ENCODE peak calls at places on chromosome 20, in five cellular contexts. L is brain microvascular endothelial cell, P is astrocyte of the spinal cord, S is RWPE2, A is PC-9. W is an unnamed sample.

GRCh38 chr20:12079490-12079889 is 161.8 kb downstream of the BTBD3 start:
- DNase-seq in S (no peak), L (no peak), P (no peak), A (no peak), W (no peak)

GRCh38 chr20:2865630-2866029 is 7.7 kb upstream of the PTPRA start:
- DNase-seq in A (no peak), S (no peak), P (no peak), L (no peak), W (no peak)

GRCh38 chr20:14523090-14523489 is 185.7 kb upstream of the FLRT3 start:
- DNase-seq in A (no peak), S (no peak), P (no peak), L (no peak), W (no peak)

GRCh38 chr20:20992274-20992673 is 113.9 kb downstream of the LINC00237 start:
- DNase-seq in L (no peak), S (no peak), A (no peak), P (no peak), W (no peak)

GRCh38 chr20:47318027-47318595 is 38.4 kb downstream of the ZMYND8 start:
- DNase-seq in L (peak), A (peak), P (no peak), S (no peak), W (no peak)

GRCh38 chr20:52083627-52084232 is 107.8 kb downstream of the ZFP64 start:
- DNase-seq in A (peak), L (peak), S (peak), P (peak), W (peak)

GRCh38 chr20:41360831-41361756 is 5.5 kb downstream of the EMILIN3 start:
- DNase-seq in S (peak), A (no peak), L (no peak), P (no peak), W (no peak)

GRCh38 chr20:11001767-11002540 is 328.2 kb upstream of the JAG1 start:
- DNase-seq in S (peak), A (peak), P (peak), L (peak), W (peak)

GRCh38 chr20:6637160-6637579 is 130.3 kb upstream of the BMP2 start:
- DNase-seq in P (no peak), S (no peak), A (no peak), L (no peak), W (no peak)

GRCh38 chr20:20594171-20594530 is 118.3 kb downstream of the RALGAPA2 start:
- DNase-seq in L (no peak), S (no peak), A (no peak), P (peak), W (no peak)

GRCh38 chr20:16816192-16816591 is 68.0 kb downstream of the OTOR start:
- DNase-seq in S (no peak), P (no peak), A (no peak), L (no peak), W (no peak)
- TF ChIP-seq CTCF in S (no peak), P (no peak), A (no peak), L (no peak), W (no peak)

DNA sequence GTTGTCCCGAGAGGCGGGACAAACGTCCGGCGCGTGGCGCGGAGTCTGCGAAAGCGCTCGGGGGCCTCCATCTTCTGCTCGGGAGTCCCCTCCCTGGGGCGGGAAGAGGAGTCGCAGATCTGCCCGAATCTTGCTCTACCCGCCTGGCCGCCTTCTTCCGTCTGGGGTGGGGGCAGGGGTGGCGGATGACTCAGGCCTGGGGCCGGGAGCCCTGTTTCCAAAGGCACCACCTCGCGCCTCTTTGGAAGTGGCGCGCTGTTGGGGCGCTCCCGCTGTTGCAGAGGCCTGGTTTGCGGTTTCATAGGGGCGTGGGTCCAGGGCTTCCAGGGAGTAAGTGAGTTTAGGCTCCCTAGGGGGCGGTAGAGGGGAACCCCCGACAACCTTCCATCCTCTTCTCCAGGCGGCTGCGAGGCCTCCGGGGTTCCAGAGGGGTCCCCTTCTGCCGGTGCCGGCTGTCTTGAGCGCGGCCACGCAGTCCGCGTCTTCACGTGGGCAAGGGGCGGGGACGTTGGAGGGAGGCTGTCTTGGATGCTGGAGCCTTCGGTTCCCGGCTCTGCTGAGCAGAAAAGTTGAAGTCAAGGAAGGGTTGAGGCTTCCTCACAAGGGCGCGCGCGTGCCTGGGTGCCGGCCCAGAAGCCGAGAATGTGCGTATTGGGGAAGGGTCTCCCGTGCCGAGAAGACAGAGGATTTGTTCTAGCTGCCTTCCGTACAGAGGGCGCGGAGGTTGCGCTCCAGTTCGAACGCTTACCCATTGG is 2.6 kb upstream of the TFAP2C start:
- DNase-seq in P (peak), A (peak), L (no peak), S (peak), W (no peak)
- H3K4me3 ChIP-seq in P (no peak), A (peak), L (no peak), S (no peak), W (no peak)

DNA sequence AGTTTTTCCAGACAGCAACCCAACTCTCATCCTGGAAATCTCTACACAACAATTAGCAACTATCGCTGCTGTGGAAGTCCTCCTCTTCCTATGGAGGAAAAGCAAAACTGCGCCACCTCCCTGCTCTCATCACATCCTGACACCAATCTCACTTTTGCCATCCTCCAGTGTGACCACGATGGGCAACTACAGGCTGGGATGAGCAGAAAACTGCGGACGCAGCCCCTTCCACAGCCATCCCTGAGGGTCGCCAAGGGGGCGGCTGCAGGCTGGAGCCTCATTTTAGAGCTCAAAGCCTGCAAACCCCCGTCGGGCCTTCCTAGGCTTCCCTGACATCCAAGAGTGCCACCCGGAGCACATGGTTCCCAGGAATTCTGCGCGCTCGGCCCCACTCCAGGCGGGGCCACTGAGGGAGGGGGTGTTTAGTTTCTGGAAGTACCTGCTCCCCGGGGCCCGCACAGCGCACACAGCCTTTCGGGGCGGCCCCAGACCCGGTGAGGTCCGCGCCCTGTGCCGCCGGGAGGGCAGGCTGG is 1.2 kb downstream of the TCFL5 start:
- DNase-seq in P (no peak), A (peak), L (no peak), S (peak), W (no peak)
- TF ChIP-seq CTCF in P (peak), A (no peak), L (peak), S (peak), W (peak)

GRCh38 chr20:23622839-23623343 is 14.9 kb downstream of the CST3 start:
- DNase-seq in A (peak), P (peak), L (peak), S (no peak), W (no peak)
- H3K4me3 ChIP-seq in A (peak), P (peak), L (peak), S (peak), W (no peak)

GRCh38 chr20:7654231-7654630 is 286.0 kb downstream of the HAO1 start:
- DNase-seq in A (no peak), P (no peak), L (no peak), S (no peak), W (no peak)

GRCh38 chr20:7657569-7657968 is 282.7 kb downstream of the HAO1 start:
- DNase-seq in S (no peak), P (no peak), A (no peak), L (no peak), W (no peak)

GRCh38 chr20:7660165-7660564 is 280.1 kb downstream of the HAO1 start:
- DNase-seq in P (no peak), A (no peak), S (no peak), L (no peak), W (no peak)

DNA sequence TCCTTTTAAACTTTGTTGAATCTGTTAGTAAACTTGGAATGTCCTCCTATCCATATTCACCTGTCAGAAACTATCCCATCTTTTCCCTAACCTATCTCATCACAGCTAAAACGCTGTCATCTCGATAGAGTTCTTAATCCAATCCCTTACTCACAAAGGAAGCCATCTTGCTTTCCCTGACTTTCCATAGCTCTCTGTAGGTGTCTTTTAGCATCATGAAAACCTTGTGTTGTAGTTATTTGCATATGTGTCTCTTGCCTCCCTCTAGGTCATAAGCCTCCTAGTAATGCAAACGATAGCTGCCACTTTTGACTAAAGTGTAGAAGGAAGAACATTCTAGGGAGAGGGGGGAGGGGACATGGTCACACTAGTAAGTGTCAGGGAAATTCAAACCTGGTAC is 283.6 kb downstream of the HAO1 start:
- DNase-seq in A (no peak), S (no peak), P (no peak), L (no peak), W (no peak)
- TF ChIP-seq CTCF in A (no peak), S (no peak), P (no peak), L (no peak), W (no peak)

GRCh38 chr20:25251019-25251418 is 3.1 kb downstream of the PYGB start:
- DNase-seq in A (no peak), L (no peak), P (no peak), S (no peak), W (no peak)
- H3K4me3 ChIP-seq in A (peak), L (peak), P (peak), S (no peak), W (no peak)

DNA sequence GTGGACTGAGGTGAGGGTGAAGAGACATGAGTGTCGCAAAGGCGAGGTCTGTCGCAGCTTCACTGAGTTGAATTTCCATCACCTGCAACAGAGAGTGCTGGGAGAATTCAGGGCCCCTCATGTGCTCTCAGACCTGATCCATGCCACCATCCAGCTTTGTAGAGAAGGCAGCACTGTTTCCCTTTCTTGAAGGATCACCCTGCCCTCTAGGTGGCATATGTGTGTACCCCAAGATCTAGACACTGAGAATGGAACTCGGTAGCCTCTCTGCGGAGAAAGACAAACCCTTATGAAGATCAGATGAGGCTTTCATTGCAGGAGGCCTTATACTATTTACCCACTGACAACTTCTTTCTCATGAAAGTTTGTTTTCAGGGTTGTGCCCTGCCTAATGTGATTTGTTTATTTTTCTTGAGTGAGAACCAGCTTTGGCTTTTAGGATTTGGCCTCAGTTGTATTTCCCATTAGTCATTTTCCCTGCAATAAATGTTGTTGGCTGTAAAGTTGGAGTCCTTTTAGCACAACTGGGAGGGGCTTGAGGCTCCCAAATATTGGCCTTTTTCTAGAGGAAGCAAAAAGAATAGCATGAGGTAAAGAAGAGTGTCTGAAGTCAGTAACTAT is 811.3 kb downstream of the DHX35 start:
- DNase-seq in S (no peak), P (peak), L (no peak), A (no peak), W (no peak)
- TF ChIP-seq CTCF in S (peak), P (no peak), L (no peak), A (no peak), W (peak)

GRCh38 chr20:35544436-35544835 is 2.6 kb downstream of the ERGIC3 start:
- DNase-seq in A (no peak), L (no peak), S (no peak), P (no peak), W (no peak)

GRCh38 chr20:35541783-35542662 is at the start of gene ERGIC3:
- DNase-seq in P (peak), A (peak), S (peak), L (peak), W (peak)

GRCh38 chr20:35542990-35543389 is 1.1 kb downstream of the ERGIC3 start:
- DNase-seq in P (no peak), A (no peak), L (no peak), S (no peak), W (no peak)

GRCh38 chr20:35541118-35541782 is 628 bp upstream of the ERGIC3 start:
- DNase-seq in P (no peak), S (no peak), A (no peak), L (no peak), W (no peak)

GRCh38 chr20:35539756-35540212 is 2.1 kb upstream of the ERGIC3 start:
- DNase-seq in P (no peak), S (no peak), A (no peak), L (no peak), W (no peak)
- H3K4me3 ChIP-seq in P (no peak), S (no peak), A (no peak), L (no peak), W (no peak)

GRCh38 chr20:43191946-43192847 is 2.5 kb upstream of the PTPRT start:
- DNase-seq in A (no peak), S (no peak), L (no peak), P (no peak), W (no peak)
- TF ChIP-seq CTCF in A (peak), S (peak), L (peak), P (peak), W (peak)

W was measured in LNCaP clone FGC.